ENCODE peak calls at places on chromosomes 12 and 14, in nine cellular contexts. E is GM23248; I is A673; V is fibroblast of the aortic adventitia; T is H54; A is CD4-positive, alpha-beta T cell; L is GM10248; K is left ventricle myocardium superior; G is stimulated activated CD4-positive, alpha-beta T cell treated with anti-CD3 and anti-CD28 coated beads, Interleukin-1b, Interleukin-23, amount 100 ng/mL, for 24 hours. W is an unnamed sample.
A peak's percentile ranks its signal among the peaks of the same experiment; 100 is the strongest.

GRCh38 chr14:68659021-68659931 is 133.6 kb downstream of the ZFP36L1 start:
- DNase-seq in E (peak; percentile 12), I (no peak), V (no peak), T (no peak), A (no peak), L (no peak), K (peak; percentile 37), G (no peak), W (no peak)

GRCh38 chr12:67811437-67812361 is 163.2 kb downstream of the DYRK2 start:
- DNase-seq in E (peak; percentile 91), I (peak; percentile 5), V (peak; percentile 82), T (peak; percentile 17), A (no peak), L (no peak), K (no peak), G (no peak), W (no peak)

GRCh38 chr14:20866963-20867362 is 24.2 kb upstream of the RNASE3 start:
- DNase-seq in E (peak; percentile 45), I (peak; percentile 15), V (peak; percentile 8), T (no peak), A (no peak), L (no peak), K (no peak), G (no peak), W (no peak)

GRCh38 chr12:122355702-122356101 is 66.8 kb downstream of the CLIP1 start:
- DNase-seq in E (no peak), I (no peak), V (no peak), T (no peak), A (no peak), L (no peak), K (no peak), G (no peak), W (no peak)

GRCh38 chr14:100807979-100808734 is 17.8 kb upstream of the MEG3 start:
- DNase-seq in E (no peak), I (no peak), V (no peak), T (no peak), A (no peak), L (no peak), K (no peak), G (no peak), W (no peak)

GRCh38 chr12:131695968-131696367 is 14.9 kb upstream of the SFSWAP start:
- DNase-seq in E (no peak), I (no peak), V (no peak), T (no peak), A (no peak), L (no peak), K (no peak), G (no peak), W (no peak)

GRCh38 chr14:33210304-33210703 is 271.6 kb downstream of the NPAS3 start:
- DNase-seq in E (peak; percentile 41), I (peak; percentile 38), V (peak; percentile 8), T (no peak), A (no peak), L (no peak), K (no peak), G (no peak), W (no peak)

GRCh38 chr14:99201351-99202073 is 70.5 kb downstream of the BCL11B start:
- DNase-seq in E (no peak), I (peak; percentile 55), V (no peak), T (no peak), A (no peak), L (no peak), K (no peak), G (no peak), W (no peak)

GRCh38 chr12:17097674-17098073 is 491.7 kb upstream of the LMO3 start:
- DNase-seq in E (no peak), I (no peak), V (no peak), T (no peak), A (no peak), L (no peak), K (no peak), G (no peak), W (no peak)

GRCh38 chr12:5796171-5797091 is 148.6 kb downstream of the ANO2 start:
- DNase-seq in E (peak; percentile 36), I (peak; percentile 47), V (no peak), T (peak; percentile 35), A (no peak), L (peak; percentile 30), K (peak; percentile 61), G (no peak), W (peak; percentile 1)

GRCh38 chr14:71395151-71395604 is 487.9 kb downstream of the PCNX1 start:
- DNase-seq in E (peak; percentile 79), I (no peak), V (peak; percentile 54), T (no peak), A (no peak), L (no peak), K (no peak), G (no peak), W (no peak)

GRCh38 chr12:104292872-104293794 is 10.4 kb upstream of the EID3 start:
- DNase-seq in E (no peak), I (no peak), V (peak; percentile 59), T (no peak), A (no peak), L (no peak), K (no peak), G (no peak), W (no peak)

GRCh38 chr14:35234007-35234406 is 58.2 kb upstream of the PSMA6 start:
- DNase-seq in E (peak; percentile 56), I (peak; percentile 25), V (no peak), T (no peak), A (no peak), L (no peak), K (no peak), G (no peak), W (no peak)

GRCh38 chr12:24695657-24696329 is 253.1 kb downstream of the BCAT1 start:
- DNase-seq in E (peak; percentile 11), I (no peak), V (peak; percentile 33), T (no peak), A (no peak), L (no peak), K (no peak), G (no peak), W (no peak)

GRCh38 chr12:113003631-113004030 is 25.3 kb downstream of the OAS2 start:
- DNase-seq in E (no peak), I (no peak), V (no peak), T (no peak), A (no peak), L (no peak), K (no peak), G (no peak), W (no peak)